ENCODE peak calls at places on chromosomes 6 and 20, in nine cellular contexts. D, L, G, M, Q, Z, E, B and X are unnamed samples.

GRCh38 chr6:38107073-38107472 is 287.5 kb downstream of the ZFAND3 start:
- DNase-seq in D (no peak), L (no peak), G (no peak), M (no peak), Q (no peak), Z (no peak), E (no peak), B (no peak), X (no peak)

GRCh38 chr6:107730106-107730505 is 94.0 kb downstream of the SCML4 start:
- DNase-seq in D (no peak), L (no peak), G (no peak), M (no peak), Q (no peak), Z (no peak), E (no peak), B (no peak), X (no peak)

GRCh38 chr6:2480267-2480966 is 235.0 kb upstream of the GMDS start:
- DNase-seq in D (no peak), L (no peak), G (no peak), M (no peak), Q (peak; percentile 85), Z (no peak), E (no peak), B (no peak), X (no peak)

GRCh38 chr20:50111120-50111828 is 1.7 kb downstream of the UBE2V1 start:
- DNase-seq in D (no peak), L (no peak), G (no peak), M (no peak), Q (peak; percentile 38), Z (no peak), E (no peak), B (no peak), X (no peak)

GRCh38 chr20:46293084-46293483 is 15.2 kb downstream of the CDH22 start:
- DNase-seq in D (no peak), L (peak; percentile 1), G (peak; percentile 50), M (no peak), Q (peak; percentile 76), Z (peak; percentile 50), E (no peak), B (no peak), X (peak; percentile 22)

GRCh38 chr20:57053067-57053466 is 213.4 kb downstream of the BMP7 start:
- DNase-seq in D (no peak), L (no peak), G (no peak), M (no peak), Q (no peak), Z (no peak), E (no peak), B (no peak), X (no peak)

GRCh38 chr6:108873251-108873650 is 25.0 kb downstream of the ARMC2 start:
- DNase-seq in D (no peak), L (no peak), G (no peak), M (no peak), Q (no peak), Z (no peak), E (no peak), B (no peak), X (no peak)

GRCh38 chr6:91476000-91476399 is 889.1 kb upstream of the MAP3K7 start:
- DNase-seq in D (no peak), L (peak; percentile 39), G (no peak), M (no peak), Q (peak; percentile 37), Z (no peak), E (no peak), B (no peak), X (no peak)

GRCh38 chr6:141313986-141314385 is 818.7 kb upstream of the GJE1 start:
- DNase-seq in D (no peak), L (no peak), G (no peak), M (no peak), Q (no peak), Z (no peak), E (no peak), B (no peak), X (no peak)